ENCODE peak calls at places on chromosome 13, in five cellular contexts. One of them, this sample, is unnamed.

GRCh38 chr13:23705578-23705977 is 135.4 kb downstream of the TNFRSF19 start:
- DNase-seq in upper lobe of right lung: no peak
- DNase-seq in stimulated activated CD4-positive, alpha-beta T cell treated with anti-CD3 and anti-CD28 coated beads, Interleukin-4, amount 100 ng/mL, for 4 hours: no peak
- DNase-seq in T-helper 17 cell: no peak
- DNase-seq in IMR-90: peak
- DNase-seq in this sample: no peak

GRCh38 chr13:96792736-96793444 is 201.4 kb downstream of the OXGR1 start:
- DNase-seq in upper lobe of right lung: no peak
- DNase-seq in stimulated activated CD4-positive, alpha-beta T cell treated with anti-CD3 and anti-CD28 coated beads, Interleukin-4, amount 100 ng/mL, for 4 hours: no peak
- DNase-seq in T-helper 17 cell: no peak
- DNase-seq in IMR-90: no peak
- DNase-seq in this sample: no peak

GRCh38 chr13:20175907-20176652 is 15.2 kb upstream of the GJA3 start:
- DNase-seq in upper lobe of right lung: no peak
- DNase-seq in stimulated activated CD4-positive, alpha-beta T cell treated with anti-CD3 and anti-CD28 coated beads, Interleukin-4, amount 100 ng/mL, for 4 hours: no peak
- DNase-seq in T-helper 17 cell: no peak
- DNase-seq in IMR-90: no peak
- DNase-seq in this sample: no peak

GRCh38 chr13:106034201-106034600 is 501.3 kb downstream of the EFNB2 start:
- DNase-seq in upper lobe of right lung: no peak
- DNase-seq in stimulated activated CD4-positive, alpha-beta T cell treated with anti-CD3 and anti-CD28 coated beads, Interleukin-4, amount 100 ng/mL, for 4 hours: no peak
- DNase-seq in T-helper 17 cell: no peak
- DNase-seq in IMR-90: no peak
- DNase-seq in this sample: no peak

GRCh38 chr13:79060216-79060615 is 345.8 kb downstream of the RBM26 start:
- DNase-seq in upper lobe of right lung: no peak
- DNase-seq in stimulated activated CD4-positive, alpha-beta T cell treated with anti-CD3 and anti-CD28 coated beads, Interleukin-4, amount 100 ng/mL, for 4 hours: no peak
- DNase-seq in T-helper 17 cell: no peak
- DNase-seq in IMR-90: no peak
- DNase-seq in this sample: no peak

GRCh38 chr13:30884543-30884942 is 21.5 kb upstream of the MEDAG start:
- DNase-seq in upper lobe of right lung: no peak
- DNase-seq in stimulated activated CD4-positive, alpha-beta T cell treated with anti-CD3 and anti-CD28 coated beads, Interleukin-4, amount 100 ng/mL, for 4 hours: no peak
- DNase-seq in T-helper 17 cell: no peak
- DNase-seq in IMR-90: no peak
- DNase-seq in this sample: no peak

GRCh38 chr13:26695891-26696311 is 64.7 kb downstream of the GPR12 start:
- DNase-seq in upper lobe of right lung: no peak
- DNase-seq in stimulated activated CD4-positive, alpha-beta T cell treated with anti-CD3 and anti-CD28 coated beads, Interleukin-4, amount 100 ng/mL, for 4 hours: no peak
- DNase-seq in T-helper 17 cell: no peak
- DNase-seq in IMR-90: no peak
- DNase-seq in this sample: no peak

GRCh38 chr13:75492389-75492788 is 10.4 kb upstream of the TBC1D4 start:
- DNase-seq in upper lobe of right lung: no peak
- DNase-seq in stimulated activated CD4-positive, alpha-beta T cell treated with anti-CD3 and anti-CD28 coated beads, Interleukin-4, amount 100 ng/mL, for 4 hours: no peak
- DNase-seq in T-helper 17 cell: no peak
- DNase-seq in IMR-90: peak
- DNase-seq in this sample: no peak

GRCh38 chr13:39051157-39051556 is 12.9 kb downstream of the NHLRC3 start:
- DNase-seq in upper lobe of right lung: no peak
- DNase-seq in stimulated activated CD4-positive, alpha-beta T cell treated with anti-CD3 and anti-CD28 coated beads, Interleukin-4, amount 100 ng/mL, for 4 hours: no peak
- DNase-seq in T-helper 17 cell: no peak
- DNase-seq in IMR-90: peak
- DNase-seq in this sample: no peak

GRCh38 chr13:109348514-109349340 is 437.7 kb downstream of the IRS2 start:
- DNase-seq in upper lobe of right lung: no peak
- DNase-seq in stimulated activated CD4-positive, alpha-beta T cell treated with anti-CD3 and anti-CD28 coated beads, Interleukin-4, amount 100 ng/mL, for 4 hours: no peak
- DNase-seq in T-helper 17 cell: no peak
- DNase-seq in IMR-90: peak
- DNase-seq in this sample: no peak

GRCh38 chr13:29597701-29598100 is 2.2 kb upstream of the SLC7A1 start:
- DNase-seq in upper lobe of right lung: no peak
- DNase-seq in stimulated activated CD4-positive, alpha-beta T cell treated with anti-CD3 and anti-CD28 coated beads, Interleukin-4, amount 100 ng/mL, for 4 hours: no peak
- DNase-seq in T-helper 17 cell: no peak
- DNase-seq in IMR-90: no peak
- DNase-seq in this sample: no peak

GRCh38 chr13:110297771-110298170 is 9.2 kb downstream of the COL4A1 start:
- DNase-seq in upper lobe of right lung: no peak
- DNase-seq in stimulated activated CD4-positive, alpha-beta T cell treated with anti-CD3 and anti-CD28 coated beads, Interleukin-4, amount 100 ng/mL, for 4 hours: no peak
- DNase-seq in T-helper 17 cell: no peak
- DNase-seq in IMR-90: no peak
- DNase-seq in this sample: no peak

GRCh38 chr13:98429977-98430785 is 146.7 kb downstream of the STK24 start:
- DNase-seq in upper lobe of right lung: no peak
- DNase-seq in stimulated activated CD4-positive, alpha-beta T cell treated with anti-CD3 and anti-CD28 coated beads, Interleukin-4, amount 100 ng/mL, for 4 hours: no peak
- DNase-seq in T-helper 17 cell: no peak
- DNase-seq in IMR-90: no peak
- DNase-seq in this sample: no peak

GRCh38 chr13:94309997-94310842 is 169.3 kb downstream of the DCT start:
- DNase-seq in upper lobe of right lung: no peak
- DNase-seq in stimulated activated CD4-positive, alpha-beta T cell treated with anti-CD3 and anti-CD28 coated beads, Interleukin-4, amount 100 ng/mL, for 4 hours: no peak
- DNase-seq in T-helper 17 cell: no peak
- DNase-seq in IMR-90: peak
- DNase-seq in this sample: no peak

GRCh38 chr13:42746846-42747245 is 34.5 kb upstream of the FAM216B start:
- DNase-seq in upper lobe of right lung: no peak
- DNase-seq in stimulated activated CD4-positive, alpha-beta T cell treated with anti-CD3 and anti-CD28 coated beads, Interleukin-4, amount 100 ng/mL, for 4 hours: no peak
- DNase-seq in T-helper 17 cell: no peak
- DNase-seq in IMR-90: peak
- DNase-seq in this sample: no peak

GRCh38 chr13:42706286-42706685 is 75.1 kb upstream of the FAM216B start:
- DNase-seq in upper lobe of right lung: no peak
- DNase-seq in stimulated activated CD4-positive, alpha-beta T cell treated with anti-CD3 and anti-CD28 coated beads, Interleukin-4, amount 100 ng/mL, for 4 hours: no peak
- DNase-seq in T-helper 17 cell: no peak
- DNase-seq in IMR-90: no peak
- DNase-seq in this sample: no peak

GRCh38 chr13:107203146-107203847 is 635.4 kb upstream of the ARGLU1 start:
- DNase-seq in upper lobe of right lung: no peak
- DNase-seq in stimulated activated CD4-positive, alpha-beta T cell treated with anti-CD3 and anti-CD28 coated beads, Interleukin-4, amount 100 ng/mL, for 4 hours: no peak
- DNase-seq in T-helper 17 cell: no peak
- DNase-seq in IMR-90: no peak
- DNase-seq in this sample: no peak

GRCh38 chr13:101211261-101211660 is 205.0 kb downstream of the NALCN start:
- DNase-seq in upper lobe of right lung: no peak
- DNase-seq in stimulated activated CD4-positive, alpha-beta T cell treated with anti-CD3 and anti-CD28 coated beads, Interleukin-4, amount 100 ng/mL, for 4 hours: no peak
- DNase-seq in T-helper 17 cell: no peak
- DNase-seq in IMR-90: peak
- DNase-seq in this sample: no peak